ENCODE peak calls at places on chromosomes 16 and 17, in eight cellular contexts. Z, G, I, L, H, V, C and A are unnamed samples.

GRCh38 chr16:31033709-31034492 is 543 bp downstream of the STX4 start:
- DNase-seq in H (peak), L (peak), I (peak), Z (peak), G (peak), V (peak), C (peak), A (peak)

GRCh38 chr17:52648995-52649394 is 490.5 kb upstream of the CA10 start:
- DNase-seq in C (no peak), Z (no peak), V (no peak), G (no peak), I (no peak), L (no peak), H (no peak), A (no peak)

GRCh38 chr17:17423656-17424055 is 53.1 kb upstream of the MED9 start:
- DNase-seq in I (no peak), C (no peak), H (no peak), G (no peak), L (no peak), Z (no peak), V (no peak), A (no peak)

GRCh38 chr17:35089846-35090193 is 26.3 kb upstream of the RFFL start:
- DNase-seq in H (peak), I (peak), Z (peak), L (peak), C (no peak), G (no peak), V (peak), A (no peak)

GRCh38 chr16:86252596-86252995 is 257.7 kb upstream of the FOXF1 start:
- DNase-seq in H (peak), G (no peak), Z (peak), I (peak), V (no peak), C (no peak), L (peak), A (no peak)

GRCh38 chr16:67594956-67595355 is 32.6 kb downstream of the CTCF start:
- DNase-seq in L (no peak), Z (peak), V (no peak), I (peak), C (no peak), H (peak), G (peak), A (no peak)

GRCh38 chr16:55443855-55444254 is 35.1 kb upstream of the MMP2 start:
- DNase-seq in I (no peak), Z (no peak), V (no peak), L (no peak), C (no peak), H (no peak), G (no peak), A (no peak)

GRCh38 chr16:63581560-63581959 is 1540.3 kb downstream of the CDH11 start:
- DNase-seq in G (no peak), I (no peak), V (no peak), C (no peak), L (no peak), H (no peak), Z (no peak), A (no peak)

GRCh38 chr17:55005520-55005919 is 37.0 kb downstream of the STXBP4 start:
- DNase-seq in G (no peak), V (no peak), I (peak), Z (peak), C (no peak), H (peak), L (peak), A (peak)

GRCh38 chr16:28981517-28981916 is 3.3 kb upstream of the LAT start:
- DNase-seq in Z (no peak), H (no peak), V (peak), G (no peak), C (no peak), L (peak), I (no peak), A (no peak)

GRCh38 chr17:41486809-41487530 is 2.7 kb downstream of the KRT36 start:
- DNase-seq in G (no peak), I (no peak), V (no peak), C (no peak), H (no peak), L (peak), Z (no peak), A (no peak)

GRCh38 chr17:64707077-64707591 is 45.0 kb upstream of the SMURF2 start:
- DNase-seq in H (peak), I (peak), C (peak), L (no peak), Z (peak), G (peak), V (peak), A (peak)

GRCh38 chr16:13835935-13836334 is 84.0 kb upstream of the ERCC4 start:
- DNase-seq in Z (no peak), H (no peak), C (no peak), L (no peak), G (no peak), V (no peak), I (no peak), A (no peak)

GRCh38 chr16:14003119-14003570 is 68.0 kb upstream of the MRTFB start:
- DNase-seq in L (peak), V (no peak), C (peak), G (peak), I (peak), Z (peak), H (peak), A (no peak)

GRCh38 chr17:81901167-81902022 is 643 bp upstream of the NPB start:
- DNase-seq in H (no peak), G (no peak), V (no peak), C (no peak), I (no peak), Z (no peak), L (no peak), A (no peak)

GRCh38 chr17:81902653-81903414 is 796 bp downstream of the NPB start:
- DNase-seq in H (no peak), I (no peak), V (no peak), C (no peak), Z (no peak), G (no peak), L (peak), A (no peak)

GRCh38 chr17:81900181-81900820 is 1.7 kb upstream of the NPB start:
- DNase-seq in Z (no peak), G (no peak), I (no peak), C (no peak), L (no peak), V (no peak), H (no peak), A (no peak)

GRCh38 chr17:81903415-81903831 is 1.4 kb downstream of the NPB start:
- DNase-seq in G (no peak), H (no peak), L (no peak), C (no peak), Z (no peak), I (no peak), V (no peak), A (no peak)

DNA sequence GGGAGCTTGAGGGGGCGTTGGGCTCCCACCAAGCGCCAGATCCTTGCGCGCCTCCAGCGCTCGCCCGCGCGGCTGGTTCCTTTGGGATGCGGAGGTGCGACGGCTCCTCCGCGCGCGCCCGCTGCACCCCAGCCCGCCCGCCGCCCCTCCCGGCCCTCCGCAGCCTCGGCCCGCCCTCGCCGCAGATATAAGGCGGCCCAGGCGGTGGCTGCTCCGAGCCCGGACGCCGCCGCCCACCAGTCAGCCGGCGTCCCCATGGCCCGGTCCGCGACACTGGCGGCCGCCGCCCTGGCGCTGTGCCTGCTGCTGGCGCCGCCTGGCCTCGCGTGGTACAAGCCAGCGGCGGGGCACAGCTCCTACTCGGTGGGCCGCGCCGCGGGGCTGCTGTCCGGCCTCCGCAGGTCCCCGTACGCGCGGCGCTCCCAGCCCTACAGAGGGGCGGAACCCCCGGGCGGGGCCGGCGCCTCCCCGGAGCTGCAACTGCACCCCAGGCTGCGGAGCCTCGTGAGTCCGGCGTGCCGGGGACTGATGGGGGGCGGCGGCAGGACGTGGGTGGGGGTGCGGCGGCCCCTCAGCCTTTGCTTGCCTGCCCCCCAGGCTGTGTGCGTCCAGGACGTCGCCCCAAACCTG is at the start of gene NPB:
- DNase-seq in L (peak), G (no peak), C (no peak), V (no peak), I (no peak), H (no peak), Z (no peak), A (no peak)
- H3K4me3 ChIP-seq in L (peak), G (peak), C (peak), V (no peak), I (peak), H (no peak), Z (no peak), A (peak)

DNA sequence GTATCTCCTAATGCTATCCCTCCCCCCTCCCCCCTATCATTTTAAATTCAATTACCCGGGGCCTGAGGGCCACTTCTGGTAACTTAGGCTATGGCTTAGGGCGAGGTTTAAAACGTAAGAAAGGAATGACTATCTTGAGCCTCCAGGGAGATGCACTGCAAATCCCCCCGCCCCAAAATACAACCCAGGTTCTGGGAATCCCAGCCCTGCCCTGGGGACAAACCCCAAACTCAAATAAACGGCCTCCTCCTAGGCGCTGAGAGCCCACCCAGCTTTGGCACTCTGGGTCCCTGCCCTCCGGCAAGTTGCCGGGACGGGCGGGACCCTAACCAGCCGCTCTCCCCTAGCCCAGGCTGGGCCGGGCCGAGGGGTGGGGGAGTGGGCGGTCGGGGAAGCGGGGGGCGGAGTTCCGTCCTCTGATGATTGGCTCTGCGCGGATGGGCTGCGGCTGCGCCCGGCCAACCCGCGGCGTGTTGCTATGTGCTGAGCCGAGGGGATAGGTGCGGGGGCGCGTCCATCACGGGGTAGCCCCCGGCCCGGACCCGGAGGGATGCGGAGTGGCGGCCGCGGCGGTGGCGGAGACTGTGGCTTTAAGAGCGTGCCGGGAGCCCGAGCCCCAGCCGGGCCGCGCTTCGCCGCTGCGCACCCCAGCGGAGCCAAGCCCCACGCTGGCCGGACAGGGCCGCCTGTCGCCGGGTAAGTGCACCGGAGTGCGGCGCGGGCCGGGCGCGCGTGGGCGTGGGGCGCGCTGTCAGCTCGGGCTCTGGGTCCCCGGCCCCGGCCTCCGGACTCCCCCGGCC is at the start of gene YPEL2:
- DNase-seq in H (peak), V (peak), L (peak), Z (peak), I (peak), C (peak), G (peak), A (peak)
- TF ChIP-seq CTCF in H (no peak), V (no peak), L (no peak), Z (no peak), I (no peak), C (no peak), G (no peak), A (no peak)

DNA sequence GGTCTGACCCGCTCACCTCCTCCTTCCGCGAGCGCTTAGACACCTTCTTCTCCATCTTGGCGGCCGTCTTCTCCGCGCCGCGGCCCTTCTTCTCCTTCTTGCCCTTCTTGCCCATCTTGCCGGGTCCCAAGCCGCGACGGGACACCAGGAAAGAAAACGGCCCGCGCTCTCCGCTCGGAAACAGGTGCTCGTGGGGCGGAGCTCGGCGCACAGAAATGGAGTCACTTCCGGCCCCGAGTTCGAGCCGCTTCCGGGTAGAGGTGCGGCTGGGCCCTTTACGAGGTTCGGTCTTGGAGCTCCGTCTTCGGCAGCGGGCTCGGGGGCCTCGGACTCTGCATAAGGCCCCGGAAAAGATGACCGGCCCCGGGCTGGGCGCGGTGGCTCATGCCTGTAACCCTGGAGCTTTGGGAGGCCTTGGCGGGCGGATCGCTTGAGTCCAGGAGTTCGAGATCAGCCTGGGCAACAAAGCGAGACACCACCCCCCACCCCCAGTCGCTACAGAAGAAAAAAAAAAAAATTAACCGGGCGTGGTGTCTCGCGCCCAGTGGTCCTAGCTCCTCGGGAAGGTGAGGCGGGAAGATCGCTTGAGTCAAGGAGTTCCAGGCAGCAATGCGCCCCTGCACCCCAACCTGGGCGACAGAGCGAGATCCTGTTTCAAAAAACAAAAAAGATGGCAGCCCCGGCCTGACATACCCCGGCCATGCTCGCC is at the start of gene KLHDC4:
- DNase-seq in G (peak), Z (peak), H (peak), C (peak), V (peak), I (peak), L (peak), A (peak)
- H3K4me3 ChIP-seq in G (peak), Z (peak), H (peak), C (peak), V (peak), I (peak), L (peak), A (peak)

DNA sequence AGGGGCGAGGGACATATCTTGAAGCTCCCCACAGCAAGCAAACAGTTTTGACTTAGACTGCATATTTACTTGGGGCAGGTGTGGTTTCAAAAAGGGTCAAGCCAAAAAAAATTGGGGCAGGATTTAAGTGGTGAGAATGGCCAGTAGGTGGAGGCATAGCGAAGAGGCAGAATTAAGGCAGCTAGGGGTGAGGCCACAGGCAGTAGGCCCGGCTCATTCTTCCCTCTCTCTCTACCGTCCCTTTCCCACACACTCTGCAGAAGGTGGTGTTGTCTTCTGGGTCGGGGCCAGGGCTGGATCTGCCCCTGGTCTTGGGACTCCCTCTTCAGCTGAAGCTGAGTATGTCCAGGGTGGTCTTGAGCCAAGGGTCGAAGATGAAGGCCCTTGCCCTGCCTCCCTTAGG is 2.6 kb downstream of the SHBG start:
- DNase-seq in H (peak), G (no peak), V (peak), Z (peak), L (peak), I (peak), C (no peak), A (peak)
- TF ChIP-seq CTCF in H (peak), G (no peak), V (peak), Z (peak), L (peak), I (peak), C (peak), A (peak)

DNA sequence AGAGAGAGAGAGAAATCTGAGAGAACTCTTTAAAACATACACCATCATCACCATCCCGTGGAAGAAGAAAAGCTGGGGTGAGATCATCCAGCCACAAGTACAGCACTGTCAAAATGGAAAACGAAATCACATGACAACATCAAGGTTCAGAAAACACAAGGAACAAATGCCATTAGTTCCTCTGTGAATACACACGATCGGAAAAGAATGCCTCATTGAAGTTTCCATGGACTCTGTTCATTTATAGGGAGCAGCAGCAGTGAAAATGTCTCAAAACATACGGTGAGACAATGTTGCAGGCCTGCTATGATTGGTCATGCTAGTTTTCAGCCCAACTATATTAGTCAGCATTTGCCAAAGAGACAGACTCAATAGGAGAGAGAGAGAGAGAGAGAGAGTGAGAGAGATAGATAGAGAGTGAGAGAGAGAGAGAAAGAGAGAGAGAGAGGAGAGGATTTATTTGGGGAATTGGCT is 4.4 kb downstream of the CFAP97D1 start:
- DNase-seq in H (peak), Z (peak), V (no peak), C (no peak), G (no peak), I (peak), L (no peak), A (no peak)
- H3K4me3 ChIP-seq in H (no peak), Z (no peak), V (no peak), C (no peak), G (no peak), I (no peak), L (no peak), A (no peak)

GRCh38 chr17:49695698-49696232 is 12.0 kb downstream of the SLC35B1 start:
- DNase-seq in H (no peak), C (no peak), L (no peak), V (no peak), G (no peak), Z (no peak), I (no peak), A (no peak)
- TF ChIP-seq CTCF in H (no peak), C (no peak), L (no peak), V (no peak), G (no peak), Z (no peak), I (no peak), A (no peak)

GRCh38 chr17:50212121-50212843 is 10.9 kb upstream of the COL1A1 start:
- DNase-seq in H (peak), Z (peak), C (no peak), V (no peak), L (no peak), G (no peak), I (peak), A (no peak)

GRCh38 chr17:50209472-50210248 is 8.2 kb upstream of the COL1A1 start:
- DNase-seq in G (peak), V (no peak), H (peak), C (no peak), L (peak), I (peak), Z (peak), A (no peak)

GRCh38 chr17:50211249-50212120 is 10.1 kb upstream of the COL1A1 start:
- DNase-seq in L (no peak), V (no peak), C (no peak), Z (peak), I (no peak), H (no peak), G (no peak), A (no peak)

GRCh38 chr17:50209133-50209471 is 7.7 kb upstream of the COL1A1 start:
- DNase-seq in G (no peak), V (no peak), I (no peak), L (no peak), H (no peak), Z (no peak), C (no peak), A (no peak)

DNA sequence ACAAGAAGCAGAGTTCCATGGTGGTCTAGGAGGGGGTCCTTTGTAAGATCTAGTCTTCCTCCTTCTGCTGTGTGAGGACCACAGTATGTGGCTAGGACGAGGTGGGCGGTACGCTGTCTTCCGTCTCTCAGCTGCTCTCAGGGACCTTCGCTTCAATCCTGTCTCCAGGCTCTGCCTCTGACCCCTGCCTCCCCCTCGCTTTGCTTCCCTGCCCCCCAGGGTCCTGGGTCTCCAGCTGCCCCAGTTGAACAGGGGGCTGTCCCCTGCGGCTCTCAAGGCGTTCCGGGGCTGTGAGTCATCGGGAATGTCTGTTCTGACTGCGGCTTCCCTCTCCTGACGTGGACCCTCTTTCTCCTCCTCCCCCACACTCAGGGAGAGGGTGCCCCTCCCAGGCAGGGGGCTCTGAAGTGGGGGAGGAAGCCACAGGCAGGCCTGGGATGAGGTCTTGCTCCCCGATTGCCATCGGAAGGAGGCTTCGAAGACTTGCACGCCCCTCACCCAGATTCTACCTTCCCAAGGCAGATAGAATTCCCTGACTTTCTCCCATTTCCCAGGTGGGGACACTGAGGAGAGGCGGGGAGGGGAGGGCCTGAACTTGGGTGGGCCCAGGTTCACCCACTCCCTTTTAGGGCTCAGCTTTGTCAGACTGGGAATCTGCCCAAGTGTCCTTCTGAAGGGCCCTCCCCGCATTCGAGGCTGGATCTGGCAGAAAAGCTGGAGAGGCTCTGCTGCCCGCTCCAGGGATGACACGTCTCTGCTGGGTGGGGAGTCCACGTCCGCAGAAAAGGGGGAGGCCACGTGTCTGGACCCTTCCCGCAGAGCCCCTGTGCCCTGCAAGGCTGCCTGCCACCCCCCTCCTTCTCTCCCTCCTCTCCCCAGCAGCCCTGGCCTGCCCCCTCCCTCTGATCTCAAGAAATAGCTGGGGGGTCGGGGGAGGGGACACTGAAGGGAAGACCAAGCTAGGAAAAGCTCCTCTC is 9.1 kb upstream of the COL1A1 start:
- DNase-seq in C (no peak), Z (peak), H (peak), G (no peak), V (peak), I (peak), L (peak), A (no peak)
- H3K4me3 ChIP-seq in C (no peak), Z (peak), H (peak), G (no peak), V (no peak), I (peak), L (no peak), A (no peak)